ENCODE peak calls at places on chromosome 15, in eight cellular contexts. One of them, this sample, is unnamed.

GRCh38 chr15:41795996-41796395 is 21.7 kb downstream of the MAPKBP1 start:
- DNase-seq in H9: no peak
- DNase-seq in activated gamma-delta T cell treated with Interleukin-2 at 50 U/mL for 16 hours: no peak
- DNase-seq in upper lobe of right lung: no peak
- DNase-seq in tibial artery: no peak
- DNase-seq in epithelial cell of proximal tubule: no peak
- DNase-seq in HuH-7.5: no peak
- DNase-seq in keratinocyte: no peak
- DNase-seq in this sample: no peak

GRCh38 chr15:65303687-65304392 is 637 bp upstream of the RNU5B-1 start:
- DNase-seq in keratinocyte: no peak
- DNase-seq in HuH-7.5: no peak
- DNase-seq in upper lobe of right lung: peak
- DNase-seq in activated gamma-delta T cell treated with Interleukin-2 at 50 U/mL for 16 hours: no peak
- DNase-seq in epithelial cell of proximal tubule: no peak
- DNase-seq in H9: peak
- DNase-seq in tibial artery: peak
- DNase-seq in this sample: peak

GRCh38 chr15:61064653-61065052 is 164.4 kb downstream of the RORA start:
- DNase-seq in upper lobe of right lung: no peak
- DNase-seq in activated gamma-delta T cell treated with Interleukin-2 at 50 U/mL for 16 hours: no peak
- DNase-seq in H9: no peak
- DNase-seq in epithelial cell of proximal tubule: no peak
- DNase-seq in HuH-7.5: no peak
- DNase-seq in keratinocyte: no peak
- DNase-seq in tibial artery: no peak
- DNase-seq in this sample: no peak

GRCh38 chr15:73994912-73995622 is 551 bp downstream of the PML start:
- DNase-seq in activated gamma-delta T cell treated with Interleukin-2 at 50 U/mL for 16 hours: no peak
- DNase-seq in HuH-7.5: peak
- DNase-seq in epithelial cell of proximal tubule: no peak
- DNase-seq in upper lobe of right lung: peak
- DNase-seq in keratinocyte: no peak
- DNase-seq in H9: no peak
- DNase-seq in tibial artery: no peak
- DNase-seq in this sample: no peak

GRCh38 chr15:38254065-38254883 is 1.6 kb downstream of the SPRED1 start:
- DNase-seq in epithelial cell of proximal tubule: peak
- DNase-seq in H9: no peak
- DNase-seq in activated gamma-delta T cell treated with Interleukin-2 at 50 U/mL for 16 hours: peak
- DNase-seq in keratinocyte: no peak
- DNase-seq in tibial artery: peak
- DNase-seq in upper lobe of right lung: no peak
- DNase-seq in HuH-7.5: peak
- DNase-seq in this sample: peak

GRCh38 chr15:72852268-72852667 is 68.7 kb upstream of the ADPGK start:
- DNase-seq in HuH-7.5: no peak
- DNase-seq in upper lobe of right lung: no peak
- DNase-seq in activated gamma-delta T cell treated with Interleukin-2 at 50 U/mL for 16 hours: no peak
- DNase-seq in tibial artery: no peak
- DNase-seq in keratinocyte: no peak
- DNase-seq in epithelial cell of proximal tubule: no peak
- DNase-seq in H9: no peak
- DNase-seq in this sample: no peak

GRCh38 chr15:70258369-70259029 is 160.8 kb upstream of the TLE3 start:
- DNase-seq in activated gamma-delta T cell treated with Interleukin-2 at 50 U/mL for 16 hours: peak
- DNase-seq in keratinocyte: no peak
- DNase-seq in tibial artery: no peak
- DNase-seq in HuH-7.5: no peak
- DNase-seq in H9: no peak
- DNase-seq in epithelial cell of proximal tubule: no peak
- DNase-seq in upper lobe of right lung: peak
- DNase-seq in this sample: no peak

GRCh38 chr15:57217716-57218598 is 158.3 kb upstream of the CGNL1 start:
- DNase-seq in tibial artery: no peak
- DNase-seq in H9: no peak
- DNase-seq in upper lobe of right lung: no peak
- DNase-seq in HuH-7.5: no peak
- DNase-seq in activated gamma-delta T cell treated with Interleukin-2 at 50 U/mL for 16 hours: no peak
- DNase-seq in keratinocyte: no peak
- DNase-seq in epithelial cell of proximal tubule: no peak
- DNase-seq in this sample: no peak

GRCh38 chr15:100901296-100901695 is 17.9 kb upstream of the LRRK1 start:
- DNase-seq in HuH-7.5: no peak
- DNase-seq in upper lobe of right lung: no peak
- DNase-seq in epithelial cell of proximal tubule: no peak
- DNase-seq in H9: no peak
- DNase-seq in activated gamma-delta T cell treated with Interleukin-2 at 50 U/mL for 16 hours: no peak
- DNase-seq in keratinocyte: no peak
- DNase-seq in tibial artery: no peak
- DNase-seq in this sample: no peak

GRCh38 chr15:69820819-69821218 is 276.9 kb downstream of the TLE3 start:
- DNase-seq in epithelial cell of proximal tubule: no peak
- DNase-seq in activated gamma-delta T cell treated with Interleukin-2 at 50 U/mL for 16 hours: no peak
- DNase-seq in keratinocyte: no peak
- DNase-seq in tibial artery: no peak
- DNase-seq in H9: peak
- DNase-seq in HuH-7.5: peak
- DNase-seq in upper lobe of right lung: no peak
- DNase-seq in this sample: no peak

GRCh38 chr15:97995881-97996603 is 35.5 kb downstream of the ARRDC4 start:
- DNase-seq in epithelial cell of proximal tubule: no peak
- DNase-seq in activated gamma-delta T cell treated with Interleukin-2 at 50 U/mL for 16 hours: no peak
- DNase-seq in HuH-7.5: no peak
- DNase-seq in H9: peak
- DNase-seq in upper lobe of right lung: no peak
- DNase-seq in keratinocyte: no peak
- DNase-seq in tibial artery: no peak
- DNase-seq in this sample: no peak

GRCh38 chr15:78000089-78000926 is 77.2 kb downstream of the TBC1D2B start:
- DNase-seq in tibial artery: no peak
- DNase-seq in H9: peak
- DNase-seq in activated gamma-delta T cell treated with Interleukin-2 at 50 U/mL for 16 hours: peak
- DNase-seq in HuH-7.5: peak
- DNase-seq in epithelial cell of proximal tubule: no peak
- DNase-seq in upper lobe of right lung: peak
- DNase-seq in keratinocyte: no peak
- DNase-seq in this sample: no peak

GRCh38 chr15:98611808-98612207 is 36.5 kb upstream of the IGF1R start:
- DNase-seq in keratinocyte: no peak
- DNase-seq in upper lobe of right lung: no peak
- DNase-seq in tibial artery: peak
- DNase-seq in epithelial cell of proximal tubule: no peak
- DNase-seq in HuH-7.5: no peak
- DNase-seq in activated gamma-delta T cell treated with Interleukin-2 at 50 U/mL for 16 hours: no peak
- DNase-seq in H9: no peak
- DNase-seq in this sample: no peak

GRCh38 chr15:83734487-83734886 is 80.6 kb downstream of the ADAMTSL3 start:
- DNase-seq in upper lobe of right lung: no peak
- DNase-seq in activated gamma-delta T cell treated with Interleukin-2 at 50 U/mL for 16 hours: no peak
- DNase-seq in epithelial cell of proximal tubule: no peak
- DNase-seq in HuH-7.5: no peak
- DNase-seq in H9: peak
- DNase-seq in tibial artery: no peak
- DNase-seq in keratinocyte: peak
- DNase-seq in this sample: no peak

GRCh38 chr15:43433160-43433559 is 59.8 kb downstream of the TP53BP1 start:
- DNase-seq in H9: no peak
- DNase-seq in activated gamma-delta T cell treated with Interleukin-2 at 50 U/mL for 16 hours: no peak
- DNase-seq in epithelial cell of proximal tubule: no peak
- DNase-seq in upper lobe of right lung: no peak
- DNase-seq in keratinocyte: no peak
- DNase-seq in HuH-7.5: no peak
- DNase-seq in tibial artery: no peak
- DNase-seq in this sample: no peak